ENCODE peak calls at places on chromosome 5, in nine cellular contexts. U, M, X, D, L, F, A, T and Y are unnamed samples. For H3K9me3, the result is how much of the 10 kb centered on the place peaks cover.

GRCh38 chr5:176436641-176437040 is 11.5 kb upstream of the FAF2 start:
- DNase-seq in U (peak), M (no peak), X (no peak), D (peak), L (no peak), F (peak), A (no peak), T (no peak), Y (no peak)

GRCh38 chr5:77010281-77010680 is 19.9 kb upstream of the AGGF1 start:
- DNase-seq in U (no peak), M (no peak), X (no peak), D (no peak), L (no peak), F (no peak), A (no peak), T (peak), Y (no peak)

GRCh38 chr5:147918101-147918500 is 11.8 kb upstream of the C5orf46 start:
- DNase-seq in U (peak), M (no peak), X (no peak), D (peak), L (no peak), F (no peak), A (no peak), T (peak), Y (no peak)

GRCh38 chr5:127596501-127596900 is 52.4 kb upstream of the CTXN3 start:
- DNase-seq in U (no peak), M (no peak), X (no peak), D (no peak), L (no peak), F (no peak), A (no peak), T (no peak), Y (no peak)

GRCh38 chr5:159415301-159415937 is 85.1 kb upstream of the IL12B start:
- DNase-seq in U (no peak), M (no peak), X (no peak), D (no peak), L (no peak), F (no peak), A (no peak), T (no peak), Y (no peak)

GRCh38 chr5:119290161-119290569 is 65.7 kb upstream of the TNFAIP8 start:
- DNase-seq in U (no peak), M (no peak), X (no peak), D (peak), L (no peak), F (no peak), A (no peak), T (peak), Y (no peak)

GRCh38 chr5:90473321-90474234 is 993 bp downstream of the MBLAC2 start:
- DNase-seq in U (peak), M (no peak), X (no peak), D (peak), L (peak), F (peak), A (peak), T (peak), Y (peak)

GRCh38 chr5:137470111-137470920 is 28.8 kb downstream of the SPOCK1 start:
- DNase-seq in U (peak), M (no peak), X (no peak), D (peak), L (no peak), F (no peak), A (no peak), T (peak), Y (no peak)

GRCh38 chr5:179191506-179192184 is 131.5 kb downstream of the ZNF354C start:
- DNase-seq in U (no peak), M (no peak), X (no peak), D (no peak), L (no peak), F (no peak), A (peak), T (no peak), Y (no peak)

GRCh38 chr5:142296914-142297417 is 27.9 kb downstream of the SPRY4 start:
- DNase-seq in U (no peak), M (no peak), X (no peak), D (peak), L (no peak), F (peak), A (no peak), T (peak), Y (no peak)

GRCh38 chr5:171826132-171826531 is 40.5 kb downstream of the SMIM23 start:
- DNase-seq in U (no peak), M (no peak), X (no peak), D (peak), L (no peak), F (no peak), A (no peak), T (peak), Y (no peak)

GRCh38 chr5:6633469-6634326 is 458 bp downstream of the SRD5A1 start:
- DNase-seq in U (peak), M (no peak), X (no peak), D (peak), L (peak), F (no peak), A (peak), T (peak), Y (no peak)

GRCh38 chr5:119319890-119320289 is 35.9 kb upstream of the TNFAIP8 start:
- DNase-seq in U (no peak), M (no peak), X (no peak), D (no peak), L (no peak), F (no peak), A (no peak), T (no peak), Y (no peak)

DNA sequence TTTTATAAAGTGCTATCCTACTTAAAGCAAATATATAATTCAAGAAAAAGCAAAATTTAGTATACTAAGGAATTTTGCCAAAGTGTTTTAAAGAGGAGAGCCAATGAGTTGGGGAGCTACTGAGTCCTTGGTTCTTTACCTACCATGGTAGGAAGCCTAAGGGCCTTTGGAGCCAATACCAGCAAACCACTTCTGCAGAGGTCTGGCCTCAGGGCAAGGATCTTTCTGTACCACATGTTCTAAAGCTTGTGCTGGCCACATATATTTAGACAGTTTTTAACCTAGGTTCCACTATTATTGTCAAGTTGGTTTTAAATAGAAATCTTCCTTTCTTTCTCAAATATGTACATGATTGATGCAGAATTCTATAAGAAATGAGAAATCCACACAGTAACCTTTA is 172.3 kb upstream of the NREP start:
- DNase-seq in U (no peak), M (no peak), X (no peak), D (no peak), L (no peak), F (no peak), A (no peak), T (no peak), Y (no peak)
- H3K9me3 ChIP-seq in U (under half), M (under half), X (under half), D (under half), L (under half), F (under half), A (under half), T (under half), Y (under half)

GRCh38 chr5:10441992-10442435 is 335 bp downstream of the ROPN1L start:
- DNase-seq in U (no peak), M (no peak), X (no peak), D (no peak), L (no peak), F (no peak), A (no peak), T (peak), Y (no peak)
- H3K4me3 ChIP-seq in U (peak), M (peak), X (peak), D (peak), L (peak), F (peak), A (peak), T (peak), Y (peak)

GRCh38 chr5:1113332-1113690 is 1.4 kb upstream of the SLC12A7 start:
- DNase-seq in U (no peak), M (no peak), X (no peak), D (no peak), L (no peak), F (no peak), A (no peak), T (no peak), Y (no peak)
- H3K9ac ChIP-seq in U (no peak), M (no peak), X (no peak), D (no peak), L (no peak), F (no peak), A (no peak), T (no peak), Y (no peak)

GRCh38 chr5:123937230-123937629 is 425.3 kb downstream of the CSNK1G3 start:
- DNase-seq in U (peak), M (peak), X (peak), D (peak), L (peak), F (peak), A (peak), T (peak), Y (peak)

GRCh38 chr5:123936548-123936947 is 424.6 kb downstream of the CSNK1G3 start:
- DNase-seq in U (no peak), M (no peak), X (no peak), D (no peak), L (no peak), F (no peak), A (no peak), T (no peak), Y (no peak)
- H3K9me3 ChIP-seq in U (under half), M (under half), X (under half), D (under half), L (under half), F (under half), A (under half), T (under half), Y (under half)

GRCh38 chr5:102796014-102796413 is 40.9 kb downstream of the PAM start:
- DNase-seq in U (no peak), M (no peak), X (no peak), D (no peak), L (no peak), F (peak), A (no peak), T (no peak), Y (no peak)

GRCh38 chr5:102795546-102795945 is 40.4 kb downstream of the PAM start:
- DNase-seq in U (no peak), M (no peak), X (no peak), D (no peak), L (no peak), F (no peak), A (no peak), T (no peak), Y (no peak)

GRCh38 chr5:102796481-102796880 is 41.4 kb downstream of the PAM start:
- DNase-seq in U (no peak), M (no peak), X (no peak), D (peak), L (no peak), F (peak), A (no peak), T (no peak), Y (no peak)

GRCh38 chr5:102794047-102794446 is 38.9 kb downstream of the PAM start:
- DNase-seq in U (no peak), M (no peak), X (no peak), D (no peak), L (no peak), F (no peak), A (no peak), T (no peak), Y (no peak)

DNA sequence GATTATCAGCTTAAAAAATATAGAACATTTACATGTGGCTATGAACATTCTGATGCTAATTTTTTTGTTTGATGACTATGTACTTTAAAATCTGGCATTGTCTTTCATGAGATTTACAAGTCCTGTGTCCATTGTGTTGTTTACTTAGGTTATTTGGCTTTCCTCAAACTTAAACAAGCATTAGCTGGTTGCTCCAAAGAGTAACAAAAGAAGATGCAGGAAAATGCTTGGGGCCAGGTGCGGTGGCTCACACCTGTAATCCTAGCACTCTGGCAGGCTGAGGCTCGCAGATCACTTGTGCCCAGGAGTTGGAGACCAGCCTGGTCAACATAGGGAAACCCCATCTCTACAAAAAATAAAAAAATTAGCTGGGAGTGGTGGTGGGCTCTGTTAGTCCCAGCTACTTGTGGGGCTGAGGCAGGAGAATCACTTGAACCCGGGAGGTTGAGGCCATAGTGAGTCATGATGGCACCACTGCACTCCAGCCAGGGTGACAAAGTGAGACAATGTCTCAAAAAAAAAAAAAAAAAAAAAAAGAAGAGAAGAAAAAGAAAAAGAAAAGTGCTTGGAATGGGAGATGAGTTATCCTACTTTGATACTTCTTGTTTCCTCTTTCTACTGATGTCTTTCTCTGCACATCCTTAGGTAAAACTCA is 39.7 kb downstream of the PAM start:
- DNase-seq in U (peak), M (no peak), X (no peak), D (no peak), L (no peak), F (no peak), A (no peak), T (no peak), Y (no peak)
- H3K4me3 ChIP-seq in U (no peak), M (no peak), X (no peak), D (no peak), L (no peak), F (no peak), A (no peak), T (no peak), Y (no peak)